ENCODE peak calls at places on chromosomes 3 and 15, in nine cellular contexts. T is stimulated activated CD4-positive, alpha-beta T cell treated with anti-CD3 and anti-CD28 coated beads, Interleukin-2, amount 100 ng/mL, for 24 hours; I is activated naive CD4-positive, alpha-beta T cell; O is ovary; R is T-helper 2 cell; F is hippocampal formation; K is GM20000; U is activated T-cell treated with anti-CD3 and anti-CD28 coated beads for 48 hours; Q is transverse colon. Z is an unnamed sample.

GRCh38 chr3:79361748-79362378 is 405.9 kb downstream of the ROBO1 start:
- DNase-seq in T (no peak), I (no peak), O (no peak), R (no peak), F (no peak), K (peak), U (no peak), Q (no peak), Z (peak)

GRCh38 chr3:128145279-128145678 is 8.0 kb upstream of the EEFSEC start:
- DNase-seq in T (no peak), I (no peak), O (no peak), R (no peak), F (peak), K (no peak), U (no peak), Q (peak), Z (no peak)

GRCh38 chr3:133890972-133891644 is 4.6 kb downstream of the RAB6B start:
- DNase-seq in T (no peak), I (no peak), O (no peak), R (no peak), F (no peak), K (no peak), U (no peak), Q (no peak), Z (no peak)

GRCh38 chr3:52533623-52534280 is at the start of gene NT5DC2:
- DNase-seq in T (peak), I (no peak), O (peak), R (peak), F (peak), K (peak), U (peak), Q (peak), Z (peak)

GRCh38 chr3:46163551-46163981 is 44.5 kb downstream of the CCR1 start:
- DNase-seq in T (no peak), I (no peak), O (no peak), R (no peak), F (no peak), K (no peak), U (no peak), Q (no peak), Z (no peak)

GRCh38 chr3:71103430-71103881 is 480.1 kb downstream of the FOXP1 start:
- DNase-seq in T (no peak), I (no peak), O (no peak), R (no peak), F (no peak), K (no peak), U (no peak), Q (peak), Z (peak)

GRCh38 chr3:4061854-4062360 is 241.3 kb upstream of the SETMAR start:
- DNase-seq in T (no peak), I (no peak), O (no peak), R (no peak), F (no peak), K (no peak), U (no peak), Q (no peak), Z (no peak)

GRCh38 chr3:16249336-16249735 is 15.4 kb downstream of the DPH3 start:
- DNase-seq in T (no peak), I (no peak), O (no peak), R (no peak), F (no peak), K (no peak), U (no peak), Q (no peak), Z (peak)

GRCh38 chr3:187368251-187368733 is at the start of gene RTP4:
- DNase-seq in T (peak), I (no peak), O (peak), R (peak), F (peak), K (peak), U (peak), Q (no peak), Z (peak)

GRCh38 chr3:159816507-159816906 is 172.1 kb upstream of the IL12A start:
- DNase-seq in T (no peak), I (no peak), O (no peak), R (no peak), F (no peak), K (no peak), U (no peak), Q (no peak), Z (no peak)

GRCh38 chr3:194281306-194281705 is 69.8 kb downstream of the CPN2 start:
- DNase-seq in T (no peak), I (no peak), O (no peak), R (no peak), F (no peak), K (no peak), U (no peak), Q (peak), Z (no peak)

GRCh38 chr3:5181479-5182141 is 5.9 kb upstream of the EDEM1 start:
- DNase-seq in T (no peak), I (no peak), O (no peak), R (no peak), F (no peak), K (peak), U (no peak), Q (no peak), Z (no peak)

GRCh38 chr3:126834596-126835471 is 130.8 kb downstream of the CHCHD6 start:
- DNase-seq in T (no peak), I (no peak), O (no peak), R (no peak), F (no peak), K (no peak), U (no peak), Q (no peak), Z (peak)

GRCh38 chr3:195160257-195160898 is 110.6 kb downstream of the XXYLT1 start:
- DNase-seq in T (no peak), I (no peak), O (no peak), R (no peak), F (no peak), K (no peak), U (no peak), Q (no peak), Z (peak)

GRCh38 chr15:48282186-48282585 is 49.0 kb upstream of the DUT start:
- DNase-seq in T (no peak), I (no peak), O (no peak), R (no peak), F (no peak), K (no peak), U (no peak), Q (no peak), Z (no peak)

GRCh38 chr15:92882697-92883642 is 17.2 kb upstream of the CHD2 start:
- DNase-seq in T (peak), I (peak), O (peak), R (no peak), F (no peak), K (peak), U (no peak), Q (no peak), Z (no peak)

GRCh38 chr3:43621406-43621973 is 321 bp downstream of the ANO10 start:
- DNase-seq in T (no peak), I (no peak), O (no peak), R (no peak), F (no peak), K (no peak), U (no peak), Q (peak), Z (no peak)

GRCh38 chr3:188169826-188170455 is 16.0 kb downstream of the LPP start:
- DNase-seq in T (no peak), I (no peak), O (no peak), R (no peak), F (no peak), K (no peak), U (no peak), Q (no peak), Z (no peak)

GRCh38 chr3:46909535-46910161 is 32.1 kb downstream of the PTH1R start:
- DNase-seq in T (peak), I (peak), O (peak), R (peak), F (peak), K (peak), U (peak), Q (peak), Z (peak)

GRCh38 chr15:42800731-42801474 is 64.0 kb upstream of the CDAN1 start:
- DNase-seq in T (no peak), I (no peak), O (no peak), R (no peak), F (no peak), K (no peak), U (no peak), Q (no peak), Z (no peak)

GRCh38 chr15:63322541-63322940 is 45.1 kb downstream of the APH1B start:
- DNase-seq in T (no peak), I (no peak), O (no peak), R (no peak), F (no peak), K (no peak), U (no peak), Q (peak), Z (no peak)

GRCh38 chr3:172673210-172673679 is 37.6 kb downstream of the NCEH1 start:
- DNase-seq in T (peak), I (peak), O (no peak), R (no peak), F (no peak), K (peak), U (peak), Q (peak), Z (peak)

GRCh38 chr15:84731774-84732173 is 15.8 kb upstream of the SEC11A start:
- DNase-seq in T (no peak), I (no peak), O (no peak), R (no peak), F (no peak), K (no peak), U (no peak), Q (no peak), Z (no peak)

GRCh38 chr15:74011610-74012009 is 17.1 kb downstream of the PML start:
- DNase-seq in T (no peak), I (no peak), O (peak), R (no peak), F (no peak), K (no peak), U (no peak), Q (peak), Z (no peak)

GRCh38 chr3:143826296-143826695 is 22.0 kb downstream of the SLC9A9 start:
- DNase-seq in T (no peak), I (no peak), O (no peak), R (no peak), F (no peak), K (no peak), U (no peak), Q (no peak), Z (no peak)

GRCh38 chr15:97037080-97037479 is 706.6 kb downstream of the NR2F2 start:
- DNase-seq in T (no peak), I (no peak), O (no peak), R (no peak), F (no peak), K (no peak), U (no peak), Q (no peak), Z (no peak)

GRCh38 chr15:55281517-55282227 is 7.9 kb downstream of the RAB27A start:
- DNase-seq in T (no peak), I (no peak), O (no peak), R (no peak), F (no peak), K (no peak), U (no peak), Q (no peak), Z (no peak)

Z was measured in A172.